ENCODE peak calls at places on chromosomes 1 and 21, in ten cellular contexts. W, V, H, J, O, E, R, P, A and S are unnamed samples.

GRCh38 chr1:152735648-152736047 is 22.2 kb upstream of the KPRP start:
- DNase-seq in E (no peak), O (no peak), R (no peak), P (no peak), H (no peak), W (no peak), V (no peak), A (peak), J (no peak), S (no peak)

GRCh38 chr1:39266269-39266668 is 61.8 kb downstream of the MACF1 start:
- DNase-seq in V (peak), R (no peak), O (no peak), W (no peak), J (no peak), H (no peak), P (no peak), E (no peak), A (no peak), S (no peak)

GRCh38 chr1:30801826-30802198 is 44.2 kb upstream of the LAPTM5 start:
- DNase-seq in E (peak), W (peak), A (peak), O (no peak), P (peak), R (peak), H (peak), V (peak), J (peak), S (peak)

GRCh38 chr1:192357904-192358303 is 41.1 kb downstream of the RGS21 start:
- DNase-seq in V (peak), W (no peak), O (no peak), J (no peak), H (peak), P (no peak), A (no peak), R (no peak), E (no peak), S (no peak)

GRCh38 chr1:201649776-201650607 is 111.1 kb downstream of the NAV1 start:
- DNase-seq in V (peak), O (no peak), P (peak), E (peak), W (no peak), J (peak), A (peak), H (peak), R (peak), S (peak)

GRCh38 chr1:201914456-201915235 is 25.9 kb downstream of the SHISA4 start:
- DNase-seq in R (no peak), H (peak), J (no peak), V (peak), A (no peak), E (peak), O (no peak), W (no peak), P (no peak), S (no peak)

GRCh38 chr1:109823543-109824348 is 60.0 kb upstream of the EPS8L3 start:
- DNase-seq in H (no peak), R (no peak), J (no peak), P (peak), A (peak), V (peak), E (peak), W (peak), O (no peak), S (peak)

GRCh38 chr1:93723101-93723500 is 41.5 kb upstream of the BCAR3 start:
- DNase-seq in H (no peak), R (no peak), E (no peak), O (no peak), P (no peak), J (peak), A (no peak), V (peak), W (no peak), S (no peak)

GRCh38 chr1:51548986-51549619 is 30.0 kb upstream of the EPS15 start:
- DNase-seq in V (no peak), P (no peak), H (no peak), W (no peak), J (no peak), R (no peak), E (no peak), A (no peak), O (no peak), S (no peak)

GRCh38 chr1:36981126-36981525 is 53.2 kb downstream of the GRIK3 start:
- DNase-seq in J (no peak), E (no peak), A (no peak), H (no peak), O (no peak), W (no peak), P (no peak), V (no peak), R (no peak), S (no peak)

GRCh38 chr1:155892801-155893200 is 18.3 kb downstream of the RIT1 start:
- DNase-seq in P (no peak), E (no peak), H (peak), V (peak), A (peak), J (no peak), R (no peak), O (no peak), W (peak), S (peak)

GRCh38 chr1:175420491-175420827 is 227.9 kb upstream of the KIAA0040 start:
- DNase-seq in P (no peak), R (no peak), O (no peak), J (no peak), W (no peak), V (no peak), H (no peak), E (no peak), A (no peak), S (no peak)

GRCh38 chr1:173113015-173113741 is 62.4 kb upstream of the TNFSF18 start:
- DNase-seq in W (peak), A (no peak), V (peak), O (no peak), J (no peak), P (no peak), E (no peak), R (no peak), H (peak), S (peak)

GRCh38 chr1:210234254-210234747 is 1.7 kb downstream of the SERTAD4 start:
- DNase-seq in E (no peak), V (no peak), J (no peak), R (no peak), A (no peak), W (no peak), H (no peak), P (no peak), O (no peak), S (no peak)

GRCh38 chr21:46183910-46184624 is at the start of gene SPATC1L:
- DNase-seq in V (peak), P (peak), O (peak), J (peak), H (peak), E (peak), R (peak), W (peak), A (no peak), S (peak)

GRCh38 chr1:44610527-44611148 is 63.6 kb downstream of the TMEM53 start:
- DNase-seq in P (no peak), V (no peak), E (no peak), R (no peak), J (no peak), H (no peak), W (no peak), A (no peak), O (no peak), S (no peak)

GRCh38 chr1:171642197-171642596 is 10.3 kb downstream of the MYOC start:
- DNase-seq in E (no peak), W (no peak), O (no peak), J (no peak), R (no peak), A (no peak), P (no peak), V (no peak), H (no peak), S (no peak)

GRCh38 chr21:31444061-31444460 is 100.0 kb upstream of the TIAM1 start:
- DNase-seq in W (no peak), H (peak), J (no peak), R (no peak), P (no peak), A (no peak), V (no peak), O (no peak), E (no peak), S (no peak)

GRCh38 chr1:236041899-236042618 is 22.8 kb downstream of the NID1 start:
- DNase-seq in O (no peak), P (no peak), J (no peak), H (no peak), A (no peak), W (no peak), E (no peak), V (no peak), R (no peak), S (no peak)

GRCh38 chr1:223761416-223761815 is 49.1 kb downstream of the CAPN2 start:
- DNase-seq in J (no peak), H (peak), A (no peak), E (no peak), W (no peak), R (no peak), V (no peak), P (no peak), O (no peak), S (no peak)

GRCh38 chr1:235063068-235063765 is 65.4 kb downstream of the TOMM20 start:
- DNase-seq in J (no peak), H (no peak), E (no peak), A (no peak), O (no peak), V (no peak), P (no peak), R (peak), W (no peak), S (no peak)

GRCh38 chr21:44348861-44349260 is 4.6 kb upstream of the TRPM2 start:
- DNase-seq in P (no peak), W (no peak), A (no peak), H (no peak), E (no peak), O (no peak), R (no peak), V (no peak), J (no peak), S (no peak)

GRCh38 chr1:228342627-228343210 is 63.9 kb downstream of the TRIM11 start:
- DNase-seq in P (no peak), O (no peak), A (peak), R (peak), W (no peak), J (no peak), V (no peak), H (no peak), E (peak), S (no peak)

DNA sequence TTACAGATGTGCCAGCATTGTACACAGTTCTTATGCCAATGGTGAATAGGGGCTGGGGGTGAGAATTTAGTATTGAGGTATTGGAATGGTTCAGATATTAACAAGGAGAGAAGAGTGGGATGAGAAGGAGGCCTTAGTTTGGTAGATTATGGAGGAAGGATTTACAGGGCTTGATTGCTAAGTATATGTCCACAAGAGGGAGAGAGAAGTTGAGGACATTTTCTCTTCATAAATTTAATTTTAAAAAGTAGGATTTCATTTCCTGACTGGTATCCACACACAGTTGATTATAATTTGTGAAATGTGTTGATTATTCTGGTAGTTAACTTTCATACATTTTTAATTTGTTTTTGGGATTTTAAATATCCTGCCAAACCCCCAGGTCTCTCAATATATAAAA is 213.0 kb downstream of the ADGRL2 start:
- DNase-seq in R (no peak), P (no peak), W (no peak), J (no peak), H (no peak), O (no peak), V (no peak), E (no peak), A (no peak), S (no peak)
- TF ChIP-seq CTCF in R (peak), P (no peak), W (peak), J (no peak), H (no peak), O (no peak), V (no peak), E (no peak), A (no peak), S (peak)

GRCh38 chr1:114428083-114428754 is 82.8 kb downstream of the TRIM33 start:
- DNase-seq in J (no peak), H (peak), A (peak), V (no peak), O (no peak), E (no peak), W (no peak), R (no peak), P (no peak), S (peak)
- TF ChIP-seq CTCF in J (peak), H (peak), A (no peak), V (peak), O (peak), E (peak), W (peak), R (peak), P (peak), S (peak)

GRCh38 chr1:233730809-233731208 is 116.9 kb downstream of the KCNK1 start:
- DNase-seq in E (no peak), P (no peak), J (no peak), H (no peak), V (no peak), W (no peak), R (no peak), O (no peak), A (peak), S (no peak)
- TF ChIP-seq CTCF in E (no peak), P (no peak), J (no peak), H (no peak), V (no peak), W (no peak), R (no peak), O (no peak), A (no peak), S (no peak)

GRCh38 chr1:205615789-205616188 is 16.0 kb downstream of the ELK4 start:
- DNase-seq in O (no peak), E (no peak), J (no peak), W (peak), R (no peak), P (no peak), H (no peak), V (no peak), A (no peak), S (no peak)
- TF ChIP-seq CTCF in O (no peak), E (no peak), J (no peak), W (no peak), R (no peak), P (no peak), H (no peak), V (no peak), A (no peak), S (no peak)

DNA sequence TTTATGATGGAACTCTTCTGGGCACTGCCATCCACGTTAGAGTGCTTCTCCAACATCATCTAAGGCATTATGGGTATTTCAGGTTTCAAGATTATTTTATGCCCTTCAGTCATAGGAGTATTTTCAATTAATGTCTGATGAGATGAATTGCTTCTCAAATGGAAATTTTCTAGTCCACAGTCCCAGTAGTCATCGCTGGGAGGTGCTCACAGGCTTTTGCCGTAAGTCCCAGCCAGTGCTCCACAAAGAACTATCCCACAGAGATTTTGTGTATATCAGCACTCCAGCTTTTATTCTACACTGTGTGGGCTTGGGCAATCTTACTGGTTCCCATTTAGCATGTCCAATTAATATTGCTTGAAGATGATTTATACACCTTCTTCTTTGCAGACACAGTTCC is 61.0 kb downstream of the SMYD2 start:
- DNase-seq in R (no peak), P (no peak), O (no peak), E (no peak), W (no peak), V (no peak), H (no peak), J (no peak), A (no peak), S (no peak)
- TF ChIP-seq CTCF in R (no peak), P (no peak), O (no peak), E (no peak), W (no peak), V (no peak), H (no peak), J (no peak), A (no peak), S (peak)

GRCh38 chr1:207579436-207579799 is 65.5 kb upstream of the CR1L start:
- DNase-seq in J (peak), R (peak), E (no peak), H (peak), V (peak), A (peak), P (peak), W (peak), O (peak), S (peak)
- TF ChIP-seq CTCF in J (peak), R (peak), E (peak), H (peak), V (peak), A (peak), P (peak), W (peak), O (peak), S (peak)

DNA sequence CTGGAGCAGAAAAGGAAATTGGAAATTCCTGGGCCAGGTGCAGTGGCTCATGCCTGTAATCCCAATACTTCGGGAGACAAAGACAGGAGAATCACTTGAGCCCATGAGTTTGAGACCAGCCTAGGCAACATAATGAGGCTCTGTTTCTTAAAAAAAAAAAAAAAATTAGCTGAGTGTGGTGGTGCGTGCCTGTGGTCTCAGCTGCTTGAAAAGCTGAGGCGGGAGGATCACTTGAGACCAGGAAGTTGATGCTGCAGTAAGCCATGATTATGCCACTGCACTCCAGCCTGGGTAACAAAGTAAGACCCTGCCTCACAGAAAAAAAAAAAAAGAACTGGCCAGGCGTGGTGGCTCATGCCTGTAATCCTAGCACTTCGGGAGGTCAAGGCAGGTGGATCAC is 56.7 kb downstream of the SRSF11 start:
- DNase-seq in H (no peak), A (no peak), J (no peak), P (no peak), R (no peak), V (no peak), W (no peak), O (no peak), E (no peak), S (no peak)
- TF ChIP-seq CTCF in H (no peak), A (no peak), J (no peak), P (no peak), R (no peak), V (no peak), W (no peak), O (no peak), E (no peak), S (no peak)